ENCODE peak calls at places on chromosomes 2 and 18, in eight cellular contexts. F is Peyer's patch, N is aorta, K is body of pancreas, P is osteoblast, L is tibial artery, O is mammary epithelial cell, S is mesendoderm. I is an unnamed sample.
A peak's percentile ranks its signal among the peaks of the same experiment; 100 is the strongest.

GRCh38 chr2:217551229-217551909 is 451.4 kb downstream of the TNS1 start:
- DNase-seq in F (no peak), N (no peak), K (no peak), P (peak; percentile 56), L (no peak), O (peak; percentile 11), S (peak; percentile 96), I (no peak)

GRCh38 chr18:74290831-74291770 is 662 bp downstream of the CYB5A start:
- DNase-seq in F (peak; percentile 86), N (peak; percentile 77), K (peak; percentile 78), P (no peak), L (no peak), O (peak; percentile 65), S (peak; percentile 60), I (peak; percentile 36)

GRCh38 chr2:224869601-224870000 is 153.4 kb upstream of the CCDC195 start:
- DNase-seq in F (no peak), N (no peak), K (no peak), P (peak; percentile 84), L (no peak), O (peak; percentile 75), S (no peak), I (no peak)

GRCh38 chr2:144560254-144560653 is 40.3 kb upstream of the ZEB2 start:
- DNase-seq in F (no peak), N (no peak), K (no peak), P (no peak), L (no peak), O (no peak), S (no peak), I (no peak)

GRCh38 chr2:105764059-105764458 is 19.3 kb downstream of the NCK2 start:
- DNase-seq in F (no peak), N (no peak), K (no peak), P (no peak), L (no peak), O (no peak), S (no peak), I (no peak)

GRCh38 chr2:18871430-18871829 is 282.1 kb upstream of the NT5C1B start:
- DNase-seq in F (no peak), N (no peak), K (no peak), P (no peak), L (no peak), O (peak; percentile 72), S (no peak), I (no peak)

GRCh38 chr2:37871453-37872191 is 53.5 kb upstream of the RMDN2 start:
- DNase-seq in F (no peak), N (no peak), K (no peak), P (no peak), L (no peak), O (peak; percentile 87), S (no peak), I (no peak)

GRCh38 chr18:42182728-42183700 is 228.0 kb downstream of the PIK3C3 start:
- DNase-seq in F (no peak), N (no peak), K (no peak), P (no peak), L (no peak), O (peak; percentile 59), S (no peak), I (no peak)

GRCh38 chr18:58227361-58227930 is 183.4 kb downstream of the NEDD4L start:
- DNase-seq in F (no peak), N (no peak), K (no peak), P (no peak), L (no peak), O (no peak), S (no peak), I (no peak)

GRCh38 chr2:88919087-88919738 is 227.7 kb downstream of the RPIA start:
- DNase-seq in F (no peak), N (no peak), K (no peak), P (peak; percentile 75), L (no peak), O (no peak), S (peak; percentile 28), I (no peak)

GRCh38 chr2:157837851-157838441 is 38.2 kb downstream of the ACVR1 start:
- DNase-seq in F (peak; percentile 56), N (no peak), K (peak; percentile 53), P (no peak), L (peak; percentile 23), O (peak; percentile 11), S (no peak), I (no peak)

GRCh38 chr2:70947556-70948184 is 12.0 kb downstream of the ATP6V1B1 start:
- DNase-seq in F (no peak), N (peak; percentile 50), K (no peak), P (peak; percentile 73), L (no peak), O (no peak), S (peak; percentile 63), I (no peak)

GRCh38 chr2:147149589-147150245 is 695.1 kb upstream of the ACVR2A start:
- DNase-seq in F (no peak), N (peak; percentile 40), K (no peak), P (no peak), L (no peak), O (no peak), S (no peak), I (no peak)

GRCh38 chr2:225171350-225171749 is 129.1 kb upstream of the DOCK10 start:
- DNase-seq in F (no peak), N (no peak), K (no peak), P (no peak), L (no peak), O (no peak), S (no peak), I (no peak)

GRCh38 chr18:69265661-69266060 is 135.0 kb upstream of the DOK6 start:
- DNase-seq in F (no peak), N (no peak), K (no peak), P (no peak), L (no peak), O (no peak), S (no peak), I (no peak)

GRCh38 chr2:238613610-238614009 is 186.9 kb downstream of the ASB1 start:
- DNase-seq in F (no peak), N (no peak), K (no peak), P (no peak), L (no peak), O (no peak), S (no peak), I (no peak)

GRCh38 chr2:231308219-231308618 is 87.3 kb upstream of the B3GNT7 start:
- DNase-seq in F (no peak), N (no peak), K (no peak), P (no peak), L (no peak), O (no peak), S (no peak), I (no peak)

GRCh38 chr2:16348821-16349515 is 316.7 kb downstream of the CYRIA start:
- DNase-seq in F (no peak), N (no peak), K (no peak), P (no peak), L (no peak), O (no peak), S (no peak), I (no peak)

GRCh38 chr2:24121469-24121868 is 1.7 kb downstream of the PFN4 start:
- DNase-seq in F (no peak), N (no peak), K (no peak), P (no peak), L (no peak), O (no peak), S (no peak), I (no peak)

DNA sequence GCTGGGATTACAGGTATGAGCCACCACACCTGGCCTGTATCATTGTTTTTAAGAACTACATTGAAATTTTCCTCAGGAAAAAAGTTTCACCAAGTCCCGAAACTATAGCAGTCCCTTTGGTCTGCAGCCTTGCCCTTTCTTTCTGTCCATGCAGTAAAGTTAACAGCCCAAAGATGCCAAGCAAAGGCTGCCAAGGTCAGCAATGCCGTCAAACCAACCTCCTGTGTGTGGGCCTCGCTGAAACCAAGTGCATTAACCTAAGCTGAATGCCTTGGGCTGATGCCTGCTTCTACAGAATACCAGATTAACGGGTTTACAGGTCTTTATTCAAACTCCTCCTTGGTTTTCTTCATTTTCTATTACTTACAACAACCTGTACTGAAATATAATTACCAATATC is 73.1 kb downstream of the EIF5B start:
- DNase-seq in F (no peak), N (no peak), K (no peak), P (no peak), L (no peak), O (no peak), S (no peak), I (no peak)
- H3K27ac ChIP-seq in F (no peak overlapping the region), N (no peak overlapping the region), K (no peak overlapping the region), P (no peak overlapping the region), L (no peak overlapping the region), O (no peak overlapping the region), S (no peak overlapping the region), I (no peak overlapping the region)

GRCh38 chr18:48957136-48957535 is 6.4 kb upstream of the SMAD7 start:
- DNase-seq in F (peak; percentile 63), N (peak; percentile 57), K (no peak), P (peak; percentile 75), L (no peak), O (peak; percentile 44), S (no peak), I (no peak)

GRCh38 chr18:48957616-48958015 is 6.9 kb upstream of the SMAD7 start:
- DNase-seq in F (no peak), N (no peak), K (no peak), P (peak; percentile 81), L (no peak), O (no peak), S (no peak), I (no peak)

GRCh38 chr18:48954837-48955527 is 4.2 kb upstream of the SMAD7 start:
- DNase-seq in F (no peak), N (peak; percentile 82), K (no peak), P (peak; percentile 23), L (peak; percentile 71), O (peak; percentile 94), S (no peak), I (no peak)

GRCh38 chr18:48955528-48956261 is 4.9 kb upstream of the SMAD7 start:
- DNase-seq in F (no peak), N (peak; percentile 92), K (peak; percentile 53), P (peak; percentile 93), L (peak; percentile 89), O (peak; percentile 49), S (peak; percentile 80), I (no peak)

DNA sequence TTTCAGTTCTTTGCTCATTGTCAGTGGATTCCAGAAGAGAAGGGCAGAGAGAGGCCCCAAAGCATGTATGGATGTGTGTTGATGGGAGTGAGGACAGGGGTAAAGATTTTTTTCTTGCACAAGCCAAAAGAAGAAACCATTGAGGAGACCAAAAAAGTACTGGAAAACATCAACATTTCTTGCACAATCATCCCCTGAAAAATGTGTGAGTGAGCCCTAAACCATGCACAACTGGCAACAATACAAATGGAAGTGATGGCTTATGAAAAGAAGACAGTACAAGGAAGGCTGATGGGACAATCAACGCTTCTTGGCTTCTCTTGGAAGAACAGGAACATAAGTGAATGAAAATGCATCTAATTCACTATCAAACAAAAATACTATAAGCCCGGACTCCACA is 5.6 kb upstream of the SMAD7 start:
- DNase-seq in F (no peak), N (no peak), K (no peak), P (peak; percentile 23), L (no peak), O (no peak), S (no peak), I (no peak)
- H3K4me1 ChIP-seq in F (peaks cover 3% of the 10 kb centered on the region), N (peaks cover 11% of the 10 kb centered on the region), K (peaks cover 8% of the 10 kb centered on the region), P (peaks cover 62% of the 10 kb centered on the region), L (no peaks in the 10 kb centered on the region), O (peaks cover 46% of the 10 kb centered on the region), S (peaks cover 15% of the 10 kb centered on the region), I (peaks cover 15% of the 10 kb centered on the region)

GRCh38 chr18:50144535-50144934 is 50.4 kb downstream of the MYO5B start:
- DNase-seq in F (no peak), N (no peak), K (no peak), P (no peak), L (no peak), O (no peak), S (no peak), I (no peak)
- H3K27ac ChIP-seq in F (peak overlapping the region; percentile 80), N (no peak overlapping the region), K (no peak overlapping the region), P (no peak overlapping the region), L (no peak overlapping the region), O (no peak overlapping the region), S (no peak overlapping the region), I (no peak overlapping the region)

GRCh38 chr2:82283075-82283474 is 1978.5 kb upstream of the LRRTM1 start:
- DNase-seq in F (no peak), N (no peak), K (no peak), P (no peak), L (no peak), O (no peak), S (no peak), I (no peak)
- H3K4me1 ChIP-seq in F (no peaks in the 10 kb centered on the region), N (no peaks in the 10 kb centered on the region), K (no peaks in the 10 kb centered on the region), P (no peaks in the 10 kb centered on the region), L (no peaks in the 10 kb centered on the region), O (no peaks in the 10 kb centered on the region), S (no peaks in the 10 kb centered on the region), I (no peaks in the 10 kb centered on the region)